ENCODE peak calls at places on chromosomes 7 and 10, in nine cellular contexts. One of them, this sample, is unnamed.

GRCh38 chr10:11035318-11035920 is 17.7 kb downstream of the CELF2 start:
- DNase-seq in astrocyte of the spinal cord: peak
- DNase-seq in AG09319: peak
- DNase-seq in fibroblast of mammary gland: peak
- DNase-seq in WTC11: no peak
- DNase-seq in mucosa of descending colon: no peak
- DNase-seq in colonic mucosa: peak
- DNase-seq in GM13977: no peak
- DNase-seq in IMR-90: peak
- DNase-seq in this sample: peak

GRCh38 chr7:88291401-88292173 is 15.1 kb downstream of the STEAP4 start:
- DNase-seq in fibroblast of mammary gland: peak
- DNase-seq in WTC11: no peak
- DNase-seq in astrocyte of the spinal cord: peak
- DNase-seq in mucosa of descending colon: no peak
- DNase-seq in AG09319: no peak
- DNase-seq in GM13977: no peak
- DNase-seq in IMR-90: peak
- DNase-seq in colonic mucosa: no peak
- DNase-seq in this sample: peak

GRCh38 chr7:34096135-34096775 is 190.9 kb downstream of the BMPER start:
- DNase-seq in AG09319: peak
- DNase-seq in astrocyte of the spinal cord: peak
- DNase-seq in GM13977: no peak
- DNase-seq in mucosa of descending colon: peak
- DNase-seq in WTC11: no peak
- DNase-seq in fibroblast of mammary gland: peak
- DNase-seq in colonic mucosa: peak
- DNase-seq in IMR-90: peak
- DNase-seq in this sample: peak

GRCh38 chr10:4082851-4083250 is 297.8 kb upstream of the KLF6 start:
- DNase-seq in AG09319: no peak
- DNase-seq in astrocyte of the spinal cord: peak
- DNase-seq in colonic mucosa: no peak
- DNase-seq in WTC11: no peak
- DNase-seq in GM13977: no peak
- DNase-seq in mucosa of descending colon: no peak
- DNase-seq in fibroblast of mammary gland: peak
- DNase-seq in IMR-90: no peak
- DNase-seq in this sample: no peak

GRCh38 chr7:149239345-149240143 is at the start of gene ZNF212:
- DNase-seq in WTC11: peak
- DNase-seq in IMR-90: peak
- DNase-seq in AG09319: peak
- DNase-seq in fibroblast of mammary gland: peak
- DNase-seq in GM13977: peak
- DNase-seq in colonic mucosa: peak
- DNase-seq in astrocyte of the spinal cord: peak
- DNase-seq in mucosa of descending colon: peak
- DNase-seq in this sample: peak

GRCh38 chr7:105279688-105280007 is 109.1 kb downstream of the SRPK2 start:
- DNase-seq in mucosa of descending colon: no peak
- DNase-seq in WTC11: no peak
- DNase-seq in AG09319: no peak
- DNase-seq in colonic mucosa: no peak
- DNase-seq in GM13977: peak
- DNase-seq in IMR-90: no peak
- DNase-seq in fibroblast of mammary gland: no peak
- DNase-seq in astrocyte of the spinal cord: no peak
- DNase-seq in this sample: no peak

GRCh38 chr7:44533301-44534055 is 7.7 kb downstream of the NPC1L1 start:
- DNase-seq in WTC11: no peak
- DNase-seq in AG09319: no peak
- DNase-seq in mucosa of descending colon: no peak
- DNase-seq in fibroblast of mammary gland: peak
- DNase-seq in astrocyte of the spinal cord: peak
- DNase-seq in GM13977: no peak
- DNase-seq in colonic mucosa: no peak
- DNase-seq in IMR-90: peak
- DNase-seq in this sample: peak

GRCh38 chr7:114472896-114473512 is 58.4 kb downstream of the FOXP2 start:
- DNase-seq in colonic mucosa: no peak
- DNase-seq in WTC11: no peak
- DNase-seq in fibroblast of mammary gland: no peak
- DNase-seq in astrocyte of the spinal cord: no peak
- DNase-seq in IMR-90: no peak
- DNase-seq in GM13977: no peak
- DNase-seq in AG09319: no peak
- DNase-seq in mucosa of descending colon: no peak
- DNase-seq in this sample: no peak

GRCh38 chr7:876077-876971 is at the start of gene GET4:
- DNase-seq in mucosa of descending colon: peak
- DNase-seq in GM13977: peak
- DNase-seq in colonic mucosa: peak
- DNase-seq in fibroblast of mammary gland: peak
- DNase-seq in WTC11: peak
- DNase-seq in AG09319: peak
- DNase-seq in astrocyte of the spinal cord: peak
- DNase-seq in IMR-90: peak
- DNase-seq in this sample: peak

GRCh38 chr7:16589895-16590294 is 55.7 kb downstream of the ANKMY2 start:
- DNase-seq in GM13977: no peak
- DNase-seq in IMR-90: no peak
- DNase-seq in fibroblast of mammary gland: no peak
- DNase-seq in mucosa of descending colon: no peak
- DNase-seq in colonic mucosa: no peak
- DNase-seq in AG09319: no peak
- DNase-seq in astrocyte of the spinal cord: no peak
- DNase-seq in WTC11: no peak
- DNase-seq in this sample: no peak

GRCh38 chr7:1854521-1855395 is 184.7 kb downstream of the ELFN1 start:
- DNase-seq in WTC11: peak
- DNase-seq in mucosa of descending colon: peak
- DNase-seq in astrocyte of the spinal cord: no peak
- DNase-seq in GM13977: no peak
- DNase-seq in colonic mucosa: no peak
- DNase-seq in fibroblast of mammary gland: no peak
- DNase-seq in AG09319: no peak
- DNase-seq in IMR-90: no peak
- DNase-seq in this sample: no peak

GRCh38 chr10:5944389-5945202 is 32.7 kb downstream of the IL15RA start:
- DNase-seq in GM13977: no peak
- DNase-seq in astrocyte of the spinal cord: peak
- DNase-seq in IMR-90: peak
- DNase-seq in colonic mucosa: peak
- DNase-seq in fibroblast of mammary gland: peak
- DNase-seq in AG09319: peak
- DNase-seq in WTC11: no peak
- DNase-seq in mucosa of descending colon: no peak
- DNase-seq in this sample: peak

GRCh38 chr7:147197006-147197405 is 1080.4 kb downstream of the CNTNAP2 start:
- DNase-seq in WTC11: no peak
- DNase-seq in AG09319: no peak
- DNase-seq in mucosa of descending colon: no peak
- DNase-seq in colonic mucosa: no peak
- DNase-seq in GM13977: no peak
- DNase-seq in astrocyte of the spinal cord: no peak
- DNase-seq in fibroblast of mammary gland: no peak
- DNase-seq in IMR-90: no peak
- DNase-seq in this sample: no peak

GRCh38 chr10:3455385-3456334 is 283.1 kb upstream of the PITRM1 start:
- DNase-seq in colonic mucosa: peak
- DNase-seq in mucosa of descending colon: no peak
- DNase-seq in WTC11: no peak
- DNase-seq in GM13977: no peak
- DNase-seq in IMR-90: peak
- DNase-seq in fibroblast of mammary gland: no peak
- DNase-seq in astrocyte of the spinal cord: peak
- DNase-seq in AG09319: no peak
- DNase-seq in this sample: peak

GRCh38 chr7:27303021-27303420 is 60.4 kb downstream of the EVX1 start:
- DNase-seq in AG09319: no peak
- DNase-seq in GM13977: no peak
- DNase-seq in fibroblast of mammary gland: peak
- DNase-seq in WTC11: no peak
- DNase-seq in mucosa of descending colon: no peak
- DNase-seq in IMR-90: no peak
- DNase-seq in colonic mucosa: no peak
- DNase-seq in astrocyte of the spinal cord: no peak
- DNase-seq in this sample: no peak

GRCh38 chr7:27305854-27306253 is 63.3 kb downstream of the EVX1 start:
- DNase-seq in fibroblast of mammary gland: no peak
- DNase-seq in GM13977: no peak
- DNase-seq in astrocyte of the spinal cord: no peak
- DNase-seq in AG09319: no peak
- DNase-seq in colonic mucosa: no peak
- DNase-seq in mucosa of descending colon: no peak
- DNase-seq in WTC11: no peak
- DNase-seq in IMR-90: no peak
- DNase-seq in this sample: no peak

GRCh38 chr7:27300401-27300800 is 57.8 kb downstream of the EVX1 start:
- DNase-seq in fibroblast of mammary gland: peak
- DNase-seq in mucosa of descending colon: no peak
- DNase-seq in IMR-90: no peak
- DNase-seq in AG09319: no peak
- DNase-seq in astrocyte of the spinal cord: no peak
- DNase-seq in WTC11: no peak
- DNase-seq in GM13977: no peak
- DNase-seq in colonic mucosa: no peak
- DNase-seq in this sample: no peak

DNA sequence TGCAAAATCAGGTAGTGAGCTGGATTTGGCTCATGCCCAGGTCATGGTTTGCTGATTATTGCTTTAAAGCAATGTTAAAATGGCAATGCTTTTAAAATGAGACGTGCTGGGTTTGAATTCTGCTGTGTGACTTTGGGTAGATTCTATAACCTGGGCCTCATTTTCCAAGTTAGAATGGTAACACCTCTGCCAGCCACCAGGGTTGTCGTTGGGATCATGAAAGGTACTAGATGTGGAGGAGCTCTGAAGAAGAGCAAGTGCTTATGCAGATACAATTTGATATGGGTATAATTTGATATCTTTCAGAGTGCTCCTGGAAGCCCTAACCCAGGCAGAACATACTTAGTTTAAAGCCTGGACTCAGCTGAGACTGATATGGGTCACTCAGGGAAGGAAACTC is 60.0 kb downstream of the EVX1 start:
- DNase-seq in IMR-90: no peak
- DNase-seq in colonic mucosa: no peak
- DNase-seq in GM13977: no peak
- DNase-seq in astrocyte of the spinal cord: no peak
- DNase-seq in fibroblast of mammary gland: no peak
- DNase-seq in AG09319: no peak
- DNase-seq in mucosa of descending colon: no peak
- DNase-seq in WTC11: no peak
- DNase-seq in this sample: no peak
- TF ChIP-seq CTCF in IMR-90: no peak
- TF ChIP-seq CTCF in colonic mucosa: no peak
- TF ChIP-seq CTCF in GM13977: no peak
- TF ChIP-seq CTCF in astrocyte of the spinal cord: no peak
- TF ChIP-seq CTCF in fibroblast of mammary gland: no peak
- TF ChIP-seq CTCF in AG09319: no peak
- TF ChIP-seq CTCF in mucosa of descending colon: no peak
- TF ChIP-seq CTCF in WTC11: no peak
- TF ChIP-seq CTCF in this sample: no peak

GRCh38 chr7:119350334-119350733 is 922.6 kb upstream of the KCND2 start:
- DNase-seq in mucosa of descending colon: no peak
- DNase-seq in astrocyte of the spinal cord: no peak
- DNase-seq in GM13977: no peak
- DNase-seq in fibroblast of mammary gland: no peak
- DNase-seq in colonic mucosa: no peak
- DNase-seq in IMR-90: no peak
- DNase-seq in WTC11: no peak
- DNase-seq in AG09319: no peak
- DNase-seq in this sample: no peak

GRCh38 chr7:119351320-119351719 is 921.7 kb upstream of the KCND2 start:
- DNase-seq in AG09319: no peak
- DNase-seq in colonic mucosa: no peak
- DNase-seq in GM13977: no peak
- DNase-seq in mucosa of descending colon: no peak
- DNase-seq in WTC11: no peak
- DNase-seq in fibroblast of mammary gland: no peak
- DNase-seq in astrocyte of the spinal cord: no peak
- DNase-seq in IMR-90: no peak
- DNase-seq in this sample: no peak
- TF ChIP-seq CTCF in AG09319: no peak
- TF ChIP-seq CTCF in colonic mucosa: no peak
- TF ChIP-seq CTCF in GM13977: no peak
- TF ChIP-seq CTCF in mucosa of descending colon: no peak
- TF ChIP-seq CTCF in WTC11: no peak
- TF ChIP-seq CTCF in fibroblast of mammary gland: no peak
- TF ChIP-seq CTCF in astrocyte of the spinal cord: no peak
- TF ChIP-seq CTCF in IMR-90: no peak
- TF ChIP-seq CTCF in this sample: no peak

GRCh38 chr10:22619111-22619510 is 95.3 kb downstream of the PIP4K2A start:
- DNase-seq in colonic mucosa: no peak
- DNase-seq in GM13977: no peak
- DNase-seq in astrocyte of the spinal cord: peak
- DNase-seq in IMR-90: no peak
- DNase-seq in WTC11: no peak
- DNase-seq in fibroblast of mammary gland: peak
- DNase-seq in mucosa of descending colon: no peak
- DNase-seq in AG09319: no peak
- DNase-seq in this sample: no peak
- TF ChIP-seq CTCF in colonic mucosa: no peak
- TF ChIP-seq CTCF in GM13977: no peak
- TF ChIP-seq CTCF in astrocyte of the spinal cord: no peak
- TF ChIP-seq CTCF in IMR-90: no peak
- TF ChIP-seq CTCF in WTC11: no peak
- TF ChIP-seq CTCF in fibroblast of mammary gland: no peak
- TF ChIP-seq CTCF in mucosa of descending colon: no peak
- TF ChIP-seq CTCF in AG09319: no peak
- TF ChIP-seq CTCF in this sample: no peak

DNA sequence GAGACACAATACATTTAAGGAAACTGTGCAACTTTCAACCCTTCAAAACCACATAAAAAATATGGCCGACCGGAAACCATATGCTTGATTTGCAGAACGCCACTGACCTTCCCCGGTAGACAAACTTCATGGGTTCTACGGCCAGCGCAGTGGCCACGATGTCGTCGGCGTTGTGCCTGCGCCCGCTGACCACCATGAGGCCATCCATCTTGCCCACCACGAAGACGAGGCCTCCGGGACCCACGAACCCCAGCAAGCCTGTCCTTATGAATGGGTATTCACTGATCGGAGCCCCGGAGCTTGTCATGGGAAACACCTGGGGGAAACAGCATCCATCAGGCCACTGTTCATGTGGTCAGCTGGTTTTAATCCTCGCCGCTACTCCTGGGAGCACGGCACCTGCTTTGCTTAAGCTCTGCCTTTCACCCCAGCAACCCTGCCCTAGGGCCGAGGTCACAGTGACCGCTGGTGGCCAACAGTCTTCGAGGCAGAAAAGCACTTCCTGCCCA is 229.1 kb downstream of the ZMYND11 start:
- DNase-seq in fibroblast of mammary gland: no peak
- DNase-seq in GM13977: no peak
- DNase-seq in colonic mucosa: no peak
- DNase-seq in WTC11: no peak
- DNase-seq in mucosa of descending colon: no peak
- DNase-seq in astrocyte of the spinal cord: no peak
- DNase-seq in AG09319: no peak
- DNase-seq in IMR-90: no peak
- DNase-seq in this sample: no peak
- TF ChIP-seq CTCF in fibroblast of mammary gland: no peak
- TF ChIP-seq CTCF in GM13977: no peak
- TF ChIP-seq CTCF in colonic mucosa: no peak
- TF ChIP-seq CTCF in WTC11: no peak
- TF ChIP-seq CTCF in mucosa of descending colon: no peak
- TF ChIP-seq CTCF in astrocyte of the spinal cord: no peak
- TF ChIP-seq CTCF in AG09319: no peak
- TF ChIP-seq CTCF in IMR-90: no peak
- TF ChIP-seq CTCF in this sample: no peak

GRCh38 chr10:124418726-124419501 is at the start of gene OAT:
- DNase-seq in colonic mucosa: peak
- DNase-seq in fibroblast of mammary gland: peak
- DNase-seq in astrocyte of the spinal cord: peak
- DNase-seq in IMR-90: peak
- DNase-seq in GM13977: peak
- DNase-seq in mucosa of descending colon: peak
- DNase-seq in WTC11: peak
- DNase-seq in AG09319: peak
- DNase-seq in this sample: peak
- TF ChIP-seq CTCF in colonic mucosa: no peak
- TF ChIP-seq CTCF in fibroblast of mammary gland: no peak
- TF ChIP-seq CTCF in astrocyte of the spinal cord: peak
- TF ChIP-seq CTCF in IMR-90: peak
- TF ChIP-seq CTCF in GM13977: no peak
- TF ChIP-seq CTCF in mucosa of descending colon: no peak
- TF ChIP-seq CTCF in WTC11: no peak
- TF ChIP-seq CTCF in AG09319: peak
- TF ChIP-seq CTCF in this sample: no peak